ENCODE peak calls at places on chromosomes 7 and 10, in six cellular contexts. D is endothelial cell, K is osteocyte, M is A549, R is tibial nerve, W is colonic mucosa. Z is an unnamed sample.

GRCh38 chr7:24834150-24834798 is 77.0 kb upstream of the GSDME start:
- DNase-seq in D (no peak), R (no peak), K (no peak), M (no peak), W (no peak), Z (no peak)

GRCh38 chr7:3861941-3862340 is 560.9 kb downstream of the SDK1 start:
- DNase-seq in K (no peak), R (no peak), W (peak; percentile 25), D (no peak), M (no peak), Z (no peak)

GRCh38 chr7:40937879-40938278 is 765.0 kb downstream of the INHBA start:
- DNase-seq in R (no peak), D (no peak), W (no peak), M (no peak), K (no peak), Z (no peak)

GRCh38 chr10:103192089-103192450 is 1.0 kb downstream of the NT5C2 start:
- DNase-seq in M (no peak), D (no peak), W (no peak), R (no peak), K (no peak), Z (no peak)

GRCh38 chr7:128697301-128697905 is 25.3 kb downstream of the GARIN1A start:
- DNase-seq in W (peak; percentile 41), K (no peak), D (peak; percentile 60), M (peak; percentile 80), R (no peak), Z (peak; percentile 42)

GRCh38 chr10:53716156-53716555 is 943.6 kb upstream of the MBL2 start:
- DNase-seq in D (no peak), W (no peak), R (no peak), M (no peak), K (no peak), Z (no peak)

GRCh38 chr10:76981251-76981650 is 656.4 kb downstream of the KCNMA1 start:
- DNase-seq in W (no peak), R (no peak), D (no peak), K (no peak), M (no peak), Z (no peak)

GRCh38 chr10:89080660-89081059 is 90.1 kb downstream of the FAS start:
- DNase-seq in M (no peak), W (no peak), D (no peak), R (no peak), K (no peak), Z (no peak)

GRCh38 chr7:14855033-14855794 is 47.3 kb downstream of the DGKB start:
- DNase-seq in K (no peak), M (no peak), D (no peak), W (no peak), R (no peak), Z (no peak)

GRCh38 chr10:61758440-61758839 is 95.7 kb downstream of the CABCOCO1 start:
- DNase-seq in W (no peak), K (no peak), D (no peak), M (no peak), R (no peak), Z (no peak)

GRCh38 chr10:5968681-5969453 is 8.5 kb downstream of the IL15RA start:
- DNase-seq in M (no peak), R (no peak), W (peak; percentile 16), K (peak; percentile 65), D (no peak), Z (no peak)

GRCh38 chr10:5546891-5547683 is 22.3 kb downstream of the CALML3 start:
- DNase-seq in D (no peak), K (no peak), M (peak; percentile 89), R (peak; percentile 10), W (peak; percentile 89), Z (no peak)

GRCh38 chr10:75397571-75397921 is 4.0 kb downstream of the ZNF503 start:
- DNase-seq in K (no peak), M (no peak), W (no peak), R (no peak), D (no peak), Z (no peak)

GRCh38 chr10:110959379-110960332 is 40.3 kb downstream of the SHOC2 start:
- DNase-seq in R (no peak), M (no peak), K (no peak), W (no peak), D (no peak), Z (no peak)

GRCh38 chr7:158124671-158125079 is 462.9 kb downstream of the PTPRN2 start:
- DNase-seq in M (no peak), W (no peak), D (no peak), K (no peak), R (no peak), Z (no peak)

GRCh38 chr7:151384776-151385625 is 24.8 kb downstream of the WDR86 start:
- DNase-seq in K (no peak), M (no peak), D (no peak), W (no peak), R (no peak), Z (no peak)

GRCh38 chr7:102042016-102042656 is 224.7 kb downstream of the CUX1 start:
- DNase-seq in W (no peak), R (no peak), D (no peak), K (no peak), M (peak; percentile 27), Z (no peak)

GRCh38 chr10:78211476-78212110 is 177.9 kb downstream of the RPS24 start:
- DNase-seq in W (no peak), M (peak; percentile 38), R (no peak), D (peak; percentile 42), K (no peak), Z (no peak)

GRCh38 chr7:128858380-128859231 is 4.0 kb upstream of the ATP6V1F start:
- DNase-seq in D (no peak), K (no peak), R (peak; percentile 60), W (no peak), M (no peak), Z (no peak)

GRCh38 chr7:31043035-31043434 is 9.1 kb upstream of the ADCYAP1R1 start:
- DNase-seq in R (no peak), W (no peak), K (no peak), M (no peak), D (no peak), Z (no peak)

GRCh38 chr7:36862685-36863375 is 138.5 kb upstream of the AOAH start:
- DNase-seq in K (no peak), D (no peak), W (no peak), M (no peak), R (no peak), Z (no peak)

GRCh38 chr10:816958-817357 is 114.5 kb downstream of the LARP4B start:
- DNase-seq in W (no peak), M (no peak), K (no peak), R (no peak), D (no peak), Z (no peak)

GRCh38 chr10:43671659-43672555 is 23.2 kb upstream of the ZNF32 start:
- DNase-seq in D (peak; percentile 62), R (no peak), M (peak; percentile 80), W (peak; percentile 55), K (no peak), Z (peak; percentile 27)

GRCh38 chr7:51847461-51848134 is 531.0 kb upstream of the COBL start:
- DNase-seq in W (no peak), R (no peak), D (peak; percentile 8), M (no peak), K (no peak), Z (no peak)

GRCh38 chr7:16484453-16485158 is 19.1 kb upstream of the SOSTDC1 start:
- DNase-seq in D (no peak), R (no peak), K (no peak), W (no peak), M (peak; percentile 10), Z (no peak)

GRCh38 chr10:113228570-113228969 is 278.5 kb downstream of the TCF7L2 start:
- DNase-seq in W (no peak), D (no peak), M (no peak), R (no peak), K (no peak), Z (no peak)

GRCh38 chr7:13099197-13099795 is 411.9 kb downstream of the ARL4A start:
- DNase-seq in D (no peak), M (no peak), K (no peak), R (no peak), W (no peak), Z (no peak)

GRCh38 chr7:141533149-141533949 is 17.9 kb upstream of the AGK start:
- DNase-seq in K (no peak), W (peak; percentile 49), M (peak; percentile 66), R (peak; percentile 62), D (peak; percentile 70), Z (peak; percentile 49)

GRCh38 chr10:67666416-67667043 is 29.5 kb downstream of the CTNNA3 start:
- DNase-seq in R (no peak), M (peak; percentile 22), K (no peak), D (no peak), W (no peak), Z (no peak)
- TF ChIP-seq CTCF in R (peak; percentile 58), M (peak; percentile 65), K (peak; percentile 63), D (peak; percentile 67), W (no peak), Z (peak; percentile 60)

GRCh38 chr7:133434246-133434865 is 181.5 kb downstream of the EXOC4 start:
- DNase-seq in D (no peak), K (no peak), W (no peak), M (peak; percentile 21), R (no peak), Z (no peak)
- TF ChIP-seq CTCF in D (no peak), K (peak; percentile 70), W (peak; percentile 10), M (peak; percentile 57), R (peak; percentile 32), Z (peak; percentile 42)

DNA sequence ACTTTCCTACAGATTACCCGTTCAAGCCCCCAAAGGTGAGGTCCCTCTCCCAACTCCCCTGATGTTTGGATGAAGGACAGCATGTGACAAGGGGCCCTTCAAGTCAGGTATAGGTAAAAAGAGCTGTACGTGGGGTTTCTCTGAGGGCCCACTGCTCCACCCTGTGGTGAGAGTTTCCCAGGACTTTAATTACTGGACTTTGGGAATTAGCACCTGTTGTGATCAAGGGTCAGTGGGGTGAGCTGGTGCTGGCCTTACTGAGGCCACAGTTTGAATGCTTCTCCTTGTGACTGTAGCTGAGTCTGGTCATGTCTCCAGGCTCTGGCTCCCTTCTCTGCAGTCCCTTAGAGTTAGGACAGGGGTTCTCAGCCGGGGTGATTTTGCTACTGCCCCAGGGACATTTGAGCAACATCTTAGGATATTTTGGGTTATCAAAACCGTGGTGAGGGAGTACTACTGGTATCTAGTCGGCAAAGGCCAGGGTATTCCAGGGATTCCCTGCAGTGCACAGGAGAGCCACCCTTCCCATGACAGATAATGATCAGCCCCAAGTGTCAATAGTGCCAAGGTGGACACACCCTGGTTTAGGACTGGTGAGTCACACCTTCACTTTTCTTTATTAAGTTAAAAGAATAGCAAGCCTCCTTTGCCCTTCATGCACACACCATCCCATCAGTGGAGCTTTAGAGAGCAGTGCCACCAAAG is 16.9 kb downstream of the UBE2D4 start:
- DNase-seq in D (no peak), M (no peak), W (peak; percentile 34), K (no peak), R (no peak), Z (no peak)
- TF ChIP-seq CTCF in D (no peak), M (peak; percentile 17), W (no peak), K (no peak), R (no peak), Z (no peak)

DNA sequence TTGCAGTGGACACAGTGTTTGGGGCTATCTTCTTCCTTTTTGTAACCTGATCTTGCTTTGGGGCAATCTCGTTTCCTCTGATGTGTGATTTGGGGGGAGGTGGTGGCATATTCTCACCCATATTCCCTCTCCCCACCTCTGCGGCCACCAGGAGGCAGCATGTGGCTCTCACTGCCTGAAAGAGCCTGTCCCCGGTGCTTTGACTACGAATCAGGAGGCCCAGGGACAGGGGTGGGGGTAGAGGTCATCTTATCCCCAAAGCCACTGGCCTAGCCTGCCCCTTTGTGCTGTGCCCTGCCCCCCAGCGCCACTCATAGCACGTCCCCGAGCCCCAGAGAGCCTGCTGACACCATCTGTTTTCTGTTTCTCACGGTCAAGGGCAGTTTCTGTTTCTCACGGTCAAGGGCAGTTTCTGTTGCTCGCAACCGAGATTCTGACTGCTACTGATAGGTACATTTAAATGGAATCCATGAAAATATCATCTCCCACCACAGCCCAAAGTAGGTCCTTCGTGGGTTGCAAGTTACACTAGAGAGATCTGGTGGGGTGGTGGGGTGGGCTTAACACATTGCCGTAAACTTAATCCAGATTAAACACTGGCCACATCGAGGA is 28.2 kb downstream of the PHYH start:
- DNase-seq in M (peak; percentile 53), W (peak; percentile 65), R (peak; percentile 29), K (no peak), D (peak; percentile 53), Z (peak; percentile 58)
- TF ChIP-seq CTCF in M (peak; percentile 33), W (no peak), R (peak; percentile 28), K (peak; percentile 39), D (peak; percentile 44), Z (peak; percentile 33)

Z was measured in CD4-positive, alpha-beta T cell.